ENCODE peak calls at places on chromosomes 6 and 20, in four cellular contexts. M, W, Y and L are unnamed samples.

GRCh38 chr6:50840112-50840813 is 21.6 kb downstream of the TFAP2B start:
- DNase-seq in M (no peak), W (no peak), Y (no peak), L (no peak)

GRCh38 chr20:51374961-51375360 is 167.6 kb downstream of the NFATC2 start:
- DNase-seq in M (no peak), W (no peak), Y (no peak), L (peak)

GRCh38 chr20:63135411-63135810 is 80.5 kb downstream of the YTHDF1 start:
- DNase-seq in M (no peak), W (no peak), Y (no peak), L (peak)

GRCh38 chr6:35429463-35429862 is 22.7 kb upstream of the FANCE start:
- DNase-seq in M (no peak), W (no peak), Y (no peak), L (no peak)

GRCh38 chr20:5090191-5090590 is 29.6 kb downstream of the PCNA start:
- DNase-seq in M (no peak), W (no peak), Y (no peak), L (no peak)

GRCh38 chr6:38117281-38117680 is 297.8 kb downstream of the ZFAND3 start:
- DNase-seq in M (no peak), W (no peak), Y (no peak), L (no peak)

GRCh38 chr6:107789361-107789760 is 34.8 kb downstream of the SCML4 start:
- DNase-seq in M (no peak), W (no peak), Y (no peak), L (no peak)

GRCh38 chr6:24484657-24485318 is 4.6 kb downstream of the GPLD1 start:
- DNase-seq in M (no peak), W (no peak), Y (no peak), L (no peak)

GRCh38 chr6:2659882-2660281 is 90.8 kb downstream of the MYLK4 start:
- DNase-seq in M (no peak), W (no peak), Y (no peak), L (no peak)

GRCh38 chr20:60139663-60140446 is 181.6 kb downstream of the CDH26 start:
- DNase-seq in M (no peak), W (no peak), Y (no peak), L (no peak)

GRCh38 chr6:20640181-20640580 is 105.9 kb downstream of the CDKAL1 start:
- DNase-seq in M (no peak), W (no peak), Y (no peak), L (no peak)

GRCh38 chr6:158519354-158519753 is 40.5 kb upstream of the TMEM181 start:
- DNase-seq in M (no peak), W (no peak), Y (no peak), L (no peak)

GRCh38 chr6:52420668-52421358 is 671 bp downstream of the EFHC1 start:
- DNase-seq in M (no peak), W (peak), Y (peak), L (no peak)

GRCh38 chr6:23659125-23659524 is 466.9 kb upstream of the NRSN1 start:
- DNase-seq in M (no peak), W (peak), Y (no peak), L (no peak)

GRCh38 chr20:50036703-50037102 is 53.9 kb downstream of the SNAI1 start:
- DNase-seq in M (no peak), W (no peak), Y (no peak), L (no peak)

GRCh38 chr6:113558966-113559365 is 298.2 kb upstream of the MARCKS start:
- DNase-seq in M (no peak), W (no peak), Y (no peak), L (no peak)

GRCh38 chr6:38020593-38020992 is 201.1 kb downstream of the ZFAND3 start:
- DNase-seq in M (no peak), W (no peak), Y (no peak), L (no peak)

GRCh38 chr6:37984578-37984977 is 165.1 kb downstream of the ZFAND3 start:
- DNase-seq in M (no peak), W (no peak), Y (no peak), L (no peak)

GRCh38 chr20:31669876-31670275 is 32.2 kb downstream of the COX4I2 start:
- DNase-seq in M (no peak), W (peak), Y (no peak), L (no peak)

GRCh38 chr20:56590888-56591287 is 38.2 kb upstream of the TFAP2C start:
- DNase-seq in M (no peak), W (no peak), Y (no peak), L (no peak)

GRCh38 chr20:31570021-31570463 is 35.0 kb upstream of the ID1 start:
- DNase-seq in M (no peak), W (no peak), Y (no peak), L (no peak)

GRCh38 chr6:29631860-29632731 is 887 bp downstream of the GABBR1 start:
- DNase-seq in M (peak), W (peak), Y (peak), L (peak)

GRCh38 chr20:36808317-36809257 is 35.0 kb upstream of the DSN1 start:
- DNase-seq in M (peak), W (peak), Y (peak), L (peak)

GRCh38 chr6:43924222-43924702 is 154.3 kb downstream of the VEGFA start:
- DNase-seq in M (peak), W (no peak), Y (peak), L (peak)

GRCh38 chr20:35006531-35006971 is 50.9 kb downstream of the MYH7B start:
- DNase-seq in M (no peak), W (peak), Y (peak), L (no peak)

GRCh38 chr20:47809561-47809960 is 24.3 kb upstream of the SULF2 start:
- DNase-seq in M (no peak), W (no peak), Y (no peak), L (no peak)

GRCh38 chr6:79468116-79468515 is 69.1 kb downstream of the LCA5 start:
- DNase-seq in M (no peak), W (no peak), Y (no peak), L (no peak)
- H3K27ac ChIP-seq in M (no peak), W (no peak), Y (no peak), L (no peak)

DNA sequence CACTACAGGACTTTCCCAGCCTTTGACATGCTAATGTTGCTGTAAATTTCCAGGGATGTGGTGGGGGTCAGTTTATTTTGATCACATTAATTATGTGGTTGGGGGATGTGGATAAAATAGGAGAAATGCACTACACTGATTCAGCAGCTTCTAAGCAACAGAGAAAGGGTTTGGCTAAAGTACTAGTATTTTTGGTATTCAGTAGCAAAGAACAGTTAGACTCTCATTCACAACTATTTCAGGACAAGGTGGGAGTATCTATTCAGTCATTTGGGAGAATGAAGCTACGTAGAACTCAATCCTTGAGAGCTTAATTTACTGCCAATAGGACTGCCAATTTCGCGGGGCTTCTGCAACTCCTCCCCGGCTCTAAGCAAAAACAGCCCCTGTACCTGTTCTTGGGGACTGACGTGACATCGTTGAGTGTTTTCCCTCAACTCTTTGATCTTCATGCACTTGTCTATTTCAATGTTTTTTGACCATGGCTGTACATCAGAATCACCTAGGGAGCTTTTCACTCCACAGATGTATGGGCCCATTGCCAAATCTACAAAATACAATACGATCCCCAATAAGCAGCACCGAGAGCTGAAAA is 94.8 kb upstream of the NHSL1 start:
- DNase-seq in M (no peak), W (no peak), Y (no peak), L (no peak)
- H3K27ac ChIP-seq in M (no peak), W (no peak), Y (no peak), L (no peak)

DNA sequence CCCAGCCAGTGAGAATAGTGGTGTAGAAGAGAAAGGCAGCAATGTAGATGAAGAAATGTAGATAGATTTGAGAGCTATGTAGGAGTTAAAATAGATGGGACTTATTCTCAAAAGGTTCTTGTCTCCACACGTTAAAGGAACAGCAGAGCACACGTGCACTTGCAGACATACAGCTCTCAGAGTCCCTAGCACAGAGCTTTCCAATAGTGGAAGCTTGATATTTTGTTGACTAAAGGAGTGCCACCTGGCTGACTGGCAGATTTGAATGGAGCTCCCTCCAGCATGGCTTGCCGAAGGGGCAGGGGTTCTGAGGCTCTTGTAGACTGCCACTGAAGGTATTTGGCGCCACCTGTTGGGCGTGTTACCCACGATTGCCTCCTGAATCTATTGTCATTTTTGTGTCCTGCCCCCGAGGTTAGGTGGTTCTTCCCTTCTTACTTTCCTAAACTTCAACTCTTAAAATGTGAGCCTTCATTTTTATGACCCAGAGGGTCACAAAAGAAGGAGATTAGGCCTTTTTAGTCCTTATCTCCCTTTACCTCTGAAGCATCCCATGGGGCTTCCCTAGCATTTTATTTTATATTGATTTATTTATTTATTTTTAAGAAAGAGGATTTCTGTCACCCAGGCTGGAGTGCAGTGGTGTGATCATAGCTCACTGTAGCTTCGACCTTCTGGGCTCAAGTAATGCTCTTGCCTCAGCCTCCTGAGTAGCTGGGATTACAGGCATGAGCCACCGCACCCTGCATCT is 16.4 kb downstream of the BRD2 start:
- DNase-seq in M (peak), W (peak), Y (peak), L (peak)
- H3K27ac ChIP-seq in M (no peak), W (no peak), Y (peak), L (no peak)

DNA sequence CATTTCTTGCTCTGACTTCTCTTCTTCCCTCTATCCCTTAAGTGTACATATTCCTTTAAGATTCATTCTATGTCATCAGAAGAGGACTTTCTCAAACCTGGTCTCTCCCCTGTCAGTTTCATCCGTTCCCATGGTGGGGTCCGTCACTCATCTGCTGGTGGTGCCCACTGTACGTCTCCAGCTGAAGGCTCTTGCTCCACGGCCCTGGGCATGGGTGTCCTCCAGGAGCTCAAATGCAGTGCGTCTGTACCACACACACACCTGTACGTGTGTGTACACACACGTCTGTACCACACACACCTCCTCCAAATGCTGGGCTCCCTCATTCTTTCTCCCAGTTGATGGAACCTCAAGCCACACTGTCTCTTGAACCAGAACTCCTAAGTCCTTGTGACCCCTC is 85.6 kb downstream of the CAP2 start:
- DNase-seq in M (no peak), W (no peak), Y (no peak), L (no peak)
- H3K27ac ChIP-seq in M (no peak), W (peak), Y (no peak), L (no peak)

DNA sequence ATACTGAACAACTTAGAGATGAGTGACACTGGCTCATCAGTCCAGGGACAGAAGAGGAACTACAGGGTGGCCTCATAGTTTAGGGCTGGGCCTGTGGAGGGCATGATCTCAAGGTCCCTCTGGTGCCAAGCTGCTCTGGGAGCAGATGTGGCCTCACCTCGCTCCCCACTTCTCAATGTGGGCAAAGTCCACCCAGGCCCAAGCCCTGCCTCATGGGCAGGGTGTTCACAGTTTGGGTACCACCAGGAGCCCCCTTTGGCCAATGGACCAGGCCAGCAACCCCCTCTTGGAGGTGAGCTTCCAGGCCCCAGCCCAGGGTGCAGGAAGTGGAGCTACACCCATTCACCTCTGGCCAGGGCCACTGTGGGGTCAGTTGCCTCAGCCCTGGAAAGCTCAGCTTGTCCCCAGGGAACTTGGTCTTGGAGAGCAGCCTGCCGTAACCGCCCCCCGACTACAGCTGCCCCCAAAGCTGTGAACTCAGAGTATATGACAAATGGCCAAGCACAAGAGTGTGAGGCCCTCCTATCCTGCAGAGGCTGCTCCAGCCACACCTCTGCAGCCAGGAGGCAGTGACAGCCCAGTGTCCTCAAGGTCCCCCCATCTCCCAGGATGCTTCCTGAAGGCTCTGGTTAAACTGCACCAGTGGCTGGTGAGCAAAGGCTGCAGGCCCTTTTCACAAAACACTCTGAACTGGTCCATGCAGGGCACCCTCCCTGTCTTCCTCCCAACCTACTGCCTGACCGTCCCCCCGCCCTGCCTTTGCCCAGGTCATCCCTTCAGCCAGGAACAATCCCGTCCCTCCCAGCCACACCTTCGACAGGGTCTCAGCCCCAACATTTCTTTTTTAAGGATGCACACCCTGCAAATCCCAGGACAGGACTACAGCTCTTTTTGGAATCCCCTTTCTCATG is 3.6 kb downstream of the ADISSP start:
- DNase-seq in M (no peak), W (no peak), Y (no peak), L (peak)
- H3K27ac ChIP-seq in M (no peak), W (no peak), Y (no peak), L (no peak)

DNA sequence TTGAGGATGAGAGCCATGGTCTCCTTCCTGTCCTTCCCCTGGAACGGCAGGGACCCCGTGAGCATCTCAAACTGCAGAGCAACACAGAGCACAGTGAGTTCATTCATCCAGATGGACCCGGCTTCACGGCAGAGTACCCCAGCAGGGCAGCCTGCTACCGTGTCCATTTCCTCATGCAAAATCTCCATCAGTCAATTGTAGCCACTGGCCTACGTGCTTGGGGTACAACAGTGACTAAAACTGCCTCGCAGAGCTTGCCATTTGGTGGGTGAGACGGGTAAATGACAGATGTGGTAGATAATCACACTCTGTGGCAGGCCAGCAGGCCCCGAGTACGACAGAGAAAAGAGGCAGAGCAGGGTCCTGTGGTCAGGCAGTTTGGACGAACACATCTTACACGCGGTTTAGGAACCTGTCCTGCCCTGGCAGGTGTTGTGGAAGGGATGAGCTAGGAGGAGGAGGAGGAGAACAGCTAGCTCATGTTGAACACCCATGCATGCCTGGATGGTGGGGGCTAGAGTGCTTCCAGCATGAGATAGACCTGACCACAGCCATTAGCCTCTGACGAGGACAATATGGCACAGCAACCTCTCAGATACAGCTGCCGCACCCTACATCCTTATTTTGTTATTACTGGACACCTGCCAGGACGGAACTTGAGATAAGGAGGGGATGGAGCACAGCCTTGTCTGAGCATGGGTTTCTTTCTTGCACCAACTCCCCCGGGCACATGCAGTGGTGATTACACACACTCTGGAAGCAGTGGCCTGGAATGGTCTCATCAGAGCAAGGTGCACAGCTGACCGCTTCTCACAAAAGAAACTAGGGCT is 95.6 kb downstream of the RAMACL start:
- DNase-seq in M (no peak), W (no peak), Y (peak), L (no peak)
- H3K27ac ChIP-seq in M (no peak), W (no peak), Y (no peak), L (no peak)

DNA sequence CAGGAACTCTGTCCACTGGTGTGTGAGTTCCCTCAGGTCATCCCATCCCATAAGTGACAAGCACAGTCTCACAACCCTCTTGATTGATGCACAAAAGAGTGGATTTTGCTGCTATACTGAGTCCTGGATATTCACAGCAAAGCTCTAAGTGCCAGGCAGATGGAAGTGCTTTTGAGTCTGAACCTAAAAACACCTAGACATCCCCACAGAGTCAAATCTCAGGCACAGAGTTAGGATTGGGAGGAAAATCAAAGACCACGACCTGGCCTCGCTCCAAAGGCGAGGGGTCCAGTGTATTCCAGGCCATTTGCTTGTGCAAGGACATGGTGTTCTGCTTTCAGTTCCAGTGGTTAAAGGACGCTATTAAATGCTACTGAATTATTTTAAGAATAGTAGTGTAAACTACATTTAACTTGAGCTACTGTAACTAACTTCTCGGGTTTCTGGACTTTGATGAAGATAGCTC is 56.8 kb downstream of the RREB1 start:
- DNase-seq in M (no peak), W (no peak), Y (no peak), L (no peak)
- H3K27ac ChIP-seq in M (no peak), W (peak), Y (peak), L (peak)

GRCh38 chr6:135268263-135268662 is 87.2 kb downstream of the MYB start:
- DNase-seq in M (no peak), W (no peak), Y (no peak), L (no peak)

GRCh38 chr6:135267085-135267484 is 86.0 kb downstream of the MYB start:
- DNase-seq in M (no peak), W (no peak), Y (no peak), L (no peak)

GRCh38 chr6:135268740-135269139 is 87.6 kb downstream of the MYB start:
- DNase-seq in M (no peak), W (no peak), Y (no peak), L (no peak)

GRCh38 chr6:135265278-135265677 is 84.2 kb downstream of the MYB start:
- DNase-seq in M (no peak), W (no peak), Y (no peak), L (no peak)

DNA sequence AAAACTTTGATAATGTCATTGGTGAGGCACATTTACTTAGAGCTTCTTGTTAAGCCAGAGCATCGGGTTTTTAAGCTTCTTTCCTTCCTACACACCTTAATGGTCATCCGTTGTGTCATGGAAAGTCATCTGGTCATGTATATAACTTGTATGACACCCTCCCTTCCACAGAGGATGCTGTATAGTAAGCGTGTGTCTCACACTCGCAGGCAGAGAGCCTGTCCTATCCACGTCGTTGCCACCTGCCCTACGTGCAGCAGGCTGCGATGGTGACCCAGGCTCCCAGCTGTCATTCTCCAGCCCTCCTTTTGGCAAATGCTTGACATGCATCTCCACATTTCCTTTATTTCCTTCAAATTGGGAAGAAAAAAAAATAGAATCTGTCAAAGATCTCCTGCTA is 85.6 kb downstream of the MYB start:
- DNase-seq in M (no peak), W (no peak), Y (no peak), L (no peak)
- H3K27ac ChIP-seq in M (no peak), W (no peak), Y (no peak), L (no peak)